ENCODE peak calls at places on chromosomes 5 and 9, in six cellular contexts. One of them, this sample, is unnamed.

GRCh38 chr9:84761137-84761808 is 91.7 kb downstream of the NTRK2 start:
- DNase-seq in left ventricle myocardium inferior: no peak
- DNase-seq in neural progenitor cell: no peak
- DNase-seq in PC-3: no peak
- DNase-seq in OCI-LY7: no peak
- DNase-seq in PC-9: no peak
- DNase-seq in this sample: no peak

GRCh38 chr5:96997265-96997859 is 61.5 kb downstream of the LNPEP start:
- DNase-seq in left ventricle myocardium inferior: no peak
- DNase-seq in PC-3: peak; percentile 63
- DNase-seq in OCI-LY7: peak; percentile 70
- DNase-seq in neural progenitor cell: peak; percentile 73
- DNase-seq in PC-9: no peak
- DNase-seq in this sample: peak; percentile 25

GRCh38 chr9:98892296-98892695 is 51.4 kb upstream of the COL15A1 start:
- DNase-seq in OCI-LY7: no peak
- DNase-seq in neural progenitor cell: no peak
- DNase-seq in PC-3: no peak
- DNase-seq in left ventricle myocardium inferior: no peak
- DNase-seq in PC-9: no peak
- DNase-seq in this sample: no peak

GRCh38 chr5:134111741-134112647 is 2.5 kb upstream of the TCF7 start:
- DNase-seq in PC-9: no peak
- DNase-seq in PC-3: no peak
- DNase-seq in left ventricle myocardium inferior: no peak
- DNase-seq in OCI-LY7: no peak
- DNase-seq in neural progenitor cell: no peak
- DNase-seq in this sample: no peak

GRCh38 chr5:157855404-157855994 is 3.4 kb downstream of the CLINT1 start:
- DNase-seq in left ventricle myocardium inferior: peak; percentile 32
- DNase-seq in neural progenitor cell: peak; percentile 73
- DNase-seq in OCI-LY7: peak; percentile 41
- DNase-seq in PC-3: peak; percentile 83
- DNase-seq in PC-9: peak; percentile 10
- DNase-seq in this sample: peak; percentile 38

GRCh38 chr9:37471942-37472679 is 6.9 kb upstream of the ZBTB5 start:
- DNase-seq in left ventricle myocardium inferior: no peak
- DNase-seq in OCI-LY7: no peak
- DNase-seq in PC-9: peak; percentile 52
- DNase-seq in PC-3: peak; percentile 96
- DNase-seq in neural progenitor cell: peak; percentile 71
- DNase-seq in this sample: no peak

GRCh38 chr9:92294297-92294676 is 790 bp upstream of the IARS1 start:
- DNase-seq in left ventricle myocardium inferior: no peak
- DNase-seq in PC-3: no peak
- DNase-seq in PC-9: peak; percentile 10
- DNase-seq in OCI-LY7: peak; percentile 52
- DNase-seq in neural progenitor cell: peak; percentile 25
- DNase-seq in this sample: no peak

GRCh38 chr9:129629251-129629650 is 3.3 kb downstream of the NTMT1 start:
- DNase-seq in PC-3: no peak
- DNase-seq in neural progenitor cell: no peak
- DNase-seq in left ventricle myocardium inferior: no peak
- DNase-seq in PC-9: no peak
- DNase-seq in OCI-LY7: no peak
- DNase-seq in this sample: no peak

GRCh38 chr9:130417602-130418001 is 27.2 kb upstream of the ASS1 start:
- DNase-seq in neural progenitor cell: peak; percentile 47
- DNase-seq in OCI-LY7: peak; percentile 10
- DNase-seq in PC-3: peak; percentile 37
- DNase-seq in left ventricle myocardium inferior: no peak
- DNase-seq in PC-9: peak; percentile 32
- DNase-seq in this sample: no peak

GRCh38 chr5:33828611-33829286 is 63.0 kb downstream of the ADAMTS12 start:
- DNase-seq in PC-9: no peak
- DNase-seq in left ventricle myocardium inferior: no peak
- DNase-seq in PC-3: peak; percentile 18
- DNase-seq in neural progenitor cell: no peak
- DNase-seq in OCI-LY7: no peak
- DNase-seq in this sample: no peak

GRCh38 chr9:116632990-116633441 is 54.1 kb upstream of the TRIM32 start:
- DNase-seq in PC-9: no peak
- DNase-seq in left ventricle myocardium inferior: no peak
- DNase-seq in PC-3: peak; percentile 6
- DNase-seq in neural progenitor cell: no peak
- DNase-seq in OCI-LY7: no peak
- DNase-seq in this sample: no peak

GRCh38 chr9:135275163-135275925 is 187.9 kb downstream of the OLFM1 start:
- DNase-seq in PC-9: no peak
- DNase-seq in neural progenitor cell: no peak
- DNase-seq in OCI-LY7: no peak
- DNase-seq in PC-3: no peak
- DNase-seq in left ventricle myocardium inferior: no peak
- DNase-seq in this sample: no peak

GRCh38 chr5:60722416-60722815 is 22.4 kb upstream of the DEPDC1B start:
- DNase-seq in PC-9: no peak
- DNase-seq in PC-3: no peak
- DNase-seq in left ventricle myocardium inferior: no peak
- DNase-seq in neural progenitor cell: no peak
- DNase-seq in OCI-LY7: no peak
- DNase-seq in this sample: no peak

GRCh38 chr5:172939561-172939960 is 19.7 kb upstream of the RPL26L1 start:
- DNase-seq in left ventricle myocardium inferior: no peak
- DNase-seq in neural progenitor cell: peak; percentile 63
- DNase-seq in OCI-LY7: no peak
- DNase-seq in PC-3: no peak
- DNase-seq in PC-9: no peak
- DNase-seq in this sample: no peak

GRCh38 chr5:39547548-39548154 is 122.9 kb upstream of the DAB2 start:
- DNase-seq in neural progenitor cell: peak; percentile 67
- DNase-seq in PC-3: peak; percentile 92
- DNase-seq in left ventricle myocardium inferior: no peak
- DNase-seq in OCI-LY7: peak; percentile 38
- DNase-seq in PC-9: peak; percentile 50
- DNase-seq in this sample: no peak

GRCh38 chr5:60522299-60522915 is 177.6 kb downstream of the DEPDC1B start:
- DNase-seq in PC-3: no peak
- DNase-seq in PC-9: no peak
- DNase-seq in left ventricle myocardium inferior: no peak
- DNase-seq in neural progenitor cell: no peak
- DNase-seq in OCI-LY7: peak; percentile 28
- DNase-seq in this sample: no peak

GRCh38 chr5:113343343-113343742 is 91.4 kb downstream of the TSSK1B start:
- DNase-seq in OCI-LY7: no peak
- DNase-seq in PC-3: peak; percentile 57
- DNase-seq in PC-9: no peak
- DNase-seq in neural progenitor cell: no peak
- DNase-seq in left ventricle myocardium inferior: no peak
- DNase-seq in this sample: no peak

GRCh38 chr9:91816356-91816755 is 133.7 kb downstream of the ROR2 start:
- DNase-seq in PC-3: no peak
- DNase-seq in left ventricle myocardium inferior: no peak
- DNase-seq in neural progenitor cell: no peak
- DNase-seq in OCI-LY7: no peak
- DNase-seq in PC-9: no peak
- DNase-seq in this sample: no peak

GRCh38 chr5:179167871-179168451 is 107.8 kb downstream of the ZNF354C start:
- DNase-seq in OCI-LY7: no peak
- DNase-seq in neural progenitor cell: no peak
- DNase-seq in PC-3: no peak
- DNase-seq in PC-9: no peak
- DNase-seq in left ventricle myocardium inferior: no peak
- DNase-seq in this sample: no peak

GRCh38 chr9:134243778-134244467 is 79.6 kb upstream of the RNU6ATAC start:
- DNase-seq in neural progenitor cell: no peak
- DNase-seq in OCI-LY7: peak; percentile 86
- DNase-seq in left ventricle myocardium inferior: no peak
- DNase-seq in PC-3: no peak
- DNase-seq in PC-9: no peak
- DNase-seq in this sample: peak; percentile 14

GRCh38 chr5:26828294-26828693 is 210.1 kb downstream of the CDH9 start:
- DNase-seq in PC-9: no peak
- DNase-seq in OCI-LY7: no peak
- DNase-seq in neural progenitor cell: no peak
- DNase-seq in PC-3: no peak
- DNase-seq in left ventricle myocardium inferior: no peak
- DNase-seq in this sample: no peak

GRCh38 chr9:21558079-21558478 is 76.0 kb upstream of the IFNE start:
- DNase-seq in PC-9: no peak
- DNase-seq in left ventricle myocardium inferior: no peak
- DNase-seq in PC-3: no peak
- DNase-seq in neural progenitor cell: no peak
- DNase-seq in OCI-LY7: no peak
- DNase-seq in this sample: no peak

GRCh38 chr9:21561502-21561901 is 79.4 kb upstream of the IFNE start:
- DNase-seq in PC-3: no peak
- DNase-seq in left ventricle myocardium inferior: no peak
- DNase-seq in PC-9: no peak
- DNase-seq in OCI-LY7: no peak
- DNase-seq in neural progenitor cell: no peak
- DNase-seq in this sample: no peak

GRCh38 chr9:21558627-21559401 is 76.7 kb upstream of the IFNE start:
- DNase-seq in PC-9: no peak
- DNase-seq in left ventricle myocardium inferior: no peak
- DNase-seq in OCI-LY7: no peak
- DNase-seq in PC-3: no peak
- DNase-seq in neural progenitor cell: peak; percentile 46
- DNase-seq in this sample: no peak

GRCh38 chr9:21559402-21560280 is 77.5 kb upstream of the IFNE start:
- DNase-seq in PC-9: peak; percentile 83
- DNase-seq in OCI-LY7: no peak
- DNase-seq in PC-3: peak; percentile 82
- DNase-seq in neural progenitor cell: peak; percentile 87
- DNase-seq in left ventricle myocardium inferior: no peak
- DNase-seq in this sample: peak; percentile 36

GRCh38 chr9:21560281-21560745 is 78.2 kb upstream of the IFNE start:
- DNase-seq in neural progenitor cell: no peak
- DNase-seq in OCI-LY7: no peak
- DNase-seq in PC-9: no peak
- DNase-seq in left ventricle myocardium inferior: no peak
- DNase-seq in PC-3: no peak
- DNase-seq in this sample: no peak
- H3K27ac ChIP-seq in neural progenitor cell: no peak overlapping the region
- H3K27ac ChIP-seq in OCI-LY7: no peak overlapping the region
- H3K27ac ChIP-seq in PC-9: peak overlapping the region; percentile 77
- H3K27ac ChIP-seq in left ventricle myocardium inferior: no peak overlapping the region
- H3K27ac ChIP-seq in PC-3: peak overlapping the region; percentile 99
- H3K27ac ChIP-seq in this sample: no peak overlapping the region

DNA sequence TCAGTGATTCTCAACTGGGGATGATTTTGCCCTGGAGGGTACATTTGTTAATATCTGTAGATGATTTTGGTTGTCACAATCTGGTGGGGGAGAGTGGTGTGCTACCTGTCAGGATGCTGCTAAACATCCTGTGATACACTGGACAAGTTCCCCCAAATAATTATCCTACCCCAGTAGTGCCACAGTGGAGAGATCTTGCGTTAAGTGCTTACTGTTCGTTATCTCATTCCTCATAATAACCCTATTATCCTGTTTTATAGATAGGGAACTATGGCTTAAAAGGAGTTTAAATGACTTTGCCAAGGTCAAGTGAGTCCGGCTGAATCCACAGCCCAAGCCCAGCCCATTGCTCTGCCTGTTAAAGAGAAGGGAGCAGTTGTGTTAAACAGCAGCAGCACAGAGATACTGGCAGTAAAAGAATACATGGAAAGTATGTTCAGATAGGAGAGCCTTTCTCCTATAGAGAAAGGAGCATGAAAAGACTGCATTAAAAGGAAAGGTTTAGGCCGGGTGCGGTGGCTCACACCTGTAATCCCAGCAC is 15.4 kb downstream of the CNOT8 start:
- DNase-seq in neural progenitor cell: no peak
- DNase-seq in left ventricle myocardium inferior: no peak
- DNase-seq in PC-9: no peak
- DNase-seq in PC-3: no peak
- DNase-seq in OCI-LY7: no peak
- DNase-seq in this sample: no peak
- H3K27ac ChIP-seq in neural progenitor cell: no peak overlapping the region
- H3K27ac ChIP-seq in left ventricle myocardium inferior: peak overlapping the region; percentile 42
- H3K27ac ChIP-seq in PC-9: no peak overlapping the region
- H3K27ac ChIP-seq in PC-3: no peak overlapping the region
- H3K27ac ChIP-seq in OCI-LY7: no peak overlapping the region
- H3K27ac ChIP-seq in this sample: no peak overlapping the region

DNA sequence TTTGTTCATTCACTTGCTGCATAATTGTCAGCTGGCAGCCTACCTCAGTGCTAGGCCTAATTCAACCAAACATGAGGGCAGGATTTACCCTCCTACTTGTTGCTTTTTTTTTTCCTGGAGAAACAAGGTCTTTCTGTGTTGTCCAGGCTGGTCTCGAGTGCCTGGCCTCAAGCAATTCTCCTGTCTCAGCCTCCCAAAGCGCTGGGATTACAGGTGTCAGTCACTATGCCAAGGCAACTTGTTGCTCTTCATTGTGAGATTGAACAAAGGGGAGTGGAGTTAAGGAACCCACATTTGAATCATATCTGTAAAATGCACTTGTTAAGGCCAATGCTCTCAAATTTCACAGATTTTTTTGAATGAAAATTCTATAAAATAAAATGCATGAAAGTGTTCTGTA is 380.5 kb downstream of the TMEM161B start:
- DNase-seq in PC-3: no peak
- DNase-seq in PC-9: no peak
- DNase-seq in neural progenitor cell: no peak
- DNase-seq in OCI-LY7: no peak
- DNase-seq in left ventricle myocardium inferior: no peak
- DNase-seq in this sample: no peak
- H3K27ac ChIP-seq in PC-3: no peak overlapping the region
- H3K27ac ChIP-seq in PC-9: no peak overlapping the region
- H3K27ac ChIP-seq in neural progenitor cell: no peak overlapping the region
- H3K27ac ChIP-seq in OCI-LY7: no peak overlapping the region
- H3K27ac ChIP-seq in left ventricle myocardium inferior: no peak overlapping the region
- H3K27ac ChIP-seq in this sample: no peak overlapping the region

DNA sequence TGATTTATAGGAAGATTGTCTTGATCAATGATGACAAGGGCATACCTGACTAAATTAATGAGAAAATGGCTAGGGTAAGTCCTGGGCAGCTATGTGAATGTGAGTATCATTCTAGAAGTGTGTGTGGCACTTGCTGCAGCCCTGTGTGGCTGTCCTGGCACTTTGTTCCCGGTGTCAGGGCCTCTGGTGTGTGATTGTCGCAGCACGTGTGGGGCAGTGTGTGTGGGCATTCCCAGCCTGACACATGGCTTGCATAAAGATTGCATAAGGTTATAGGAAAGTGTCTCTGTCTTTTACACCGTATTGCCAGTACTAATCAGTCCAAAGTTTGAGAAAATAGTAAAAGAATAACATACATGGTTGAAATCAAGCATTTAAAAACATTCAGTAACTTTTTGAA is 74.4 kb downstream of the TRIO start:
- DNase-seq in left ventricle myocardium inferior: peak; percentile 32
- DNase-seq in PC-9: no peak
- DNase-seq in OCI-LY7: no peak
- DNase-seq in PC-3: no peak
- DNase-seq in neural progenitor cell: no peak
- DNase-seq in this sample: no peak
- H3K27ac ChIP-seq in left ventricle myocardium inferior: peak overlapping the region; percentile 20
- H3K27ac ChIP-seq in PC-9: no peak overlapping the region
- H3K27ac ChIP-seq in OCI-LY7: no peak overlapping the region
- H3K27ac ChIP-seq in PC-3: no peak overlapping the region
- H3K27ac ChIP-seq in neural progenitor cell: no peak overlapping the region
- H3K27ac ChIP-seq in this sample: no peak overlapping the region

GRCh38 chr5:125883223-125883622 is 540.0 kb upstream of the GRAMD2B start:
- DNase-seq in left ventricle myocardium inferior: no peak
- DNase-seq in OCI-LY7: no peak
- DNase-seq in neural progenitor cell: no peak
- DNase-seq in PC-9: no peak
- DNase-seq in PC-3: no peak
- DNase-seq in this sample: no peak
- H3K27ac ChIP-seq in left ventricle myocardium inferior: no peak overlapping the region
- H3K27ac ChIP-seq in OCI-LY7: no peak overlapping the region
- H3K27ac ChIP-seq in neural progenitor cell: no peak overlapping the region
- H3K27ac ChIP-seq in PC-9: no peak overlapping the region
- H3K27ac ChIP-seq in PC-3: no peak overlapping the region
- H3K27ac ChIP-seq in this sample: no peak overlapping the region

GRCh38 chr5:81286059-81286617 is 15.2 kb upstream of the ZCCHC9 start:
- DNase-seq in PC-3: no peak
- DNase-seq in OCI-LY7: no peak
- DNase-seq in PC-9: no peak
- DNase-seq in neural progenitor cell: peak; percentile 7
- DNase-seq in left ventricle myocardium inferior: no peak
- DNase-seq in this sample: no peak
- H3K27ac ChIP-seq in PC-3: no peak overlapping the region
- H3K27ac ChIP-seq in OCI-LY7: no peak overlapping the region
- H3K27ac ChIP-seq in PC-9: no peak overlapping the region
- H3K27ac ChIP-seq in neural progenitor cell: no peak overlapping the region
- H3K27ac ChIP-seq in left ventricle myocardium inferior: no peak overlapping the region
- H3K27ac ChIP-seq in this sample: no peak overlapping the region